ENCODE peak calls at places on chromosomes 2 and 18, in seven cellular contexts. I is right atrium auricular region, X is heart right ventricle, K is endothelial cell of umbilical vein, R is fibroblast of mammary gland, E is left ventricle myocardium inferior, T is left lung. V is an unnamed sample.
A peak's percentile ranks its signal among the peaks of the same experiment; 100 is the strongest.

GRCh38 chr2:110793034-110793433 is 60.7 kb downstream of the ACOXL start:
- DNase-seq in I (no peak), X (no peak), K (no peak), R (no peak), E (no peak), T (no peak), V (no peak)

GRCh38 chr2:127176371-127177311 is 43.5 kb downstream of the CYP27C1 start:
- DNase-seq in I (peak; percentile 80), X (peak; percentile 36), K (no peak), R (peak; percentile 25), E (no peak), T (no peak), V (peak; percentile 19)

GRCh38 chr2:216188956-216189355 is 79.8 kb downstream of the XRCC5 start:
- DNase-seq in I (no peak), X (no peak), K (peak; percentile 10), R (peak; percentile 73), E (no peak), T (no peak), V (peak; percentile 47)

GRCh38 chr18:78830161-78830560 is 149.5 kb upstream of the SALL3 start:
- DNase-seq in I (no peak), X (no peak), K (no peak), R (no peak), E (no peak), T (no peak), V (no peak)

GRCh38 chr18:24935008-24935407 is 417.0 kb downstream of the ZNF521 start:
- DNase-seq in I (no peak), X (no peak), K (no peak), R (no peak), E (no peak), T (no peak), V (no peak)

GRCh38 chr2:158394453-158394852 is 62.1 kb downstream of the CCDC148 start:
- DNase-seq in I (no peak), X (no peak), K (no peak), R (no peak), E (no peak), T (no peak), V (no peak)

GRCh38 chr2:72895154-72895553 is 7.9 kb downstream of the SPR start:
- DNase-seq in I (no peak), X (no peak), K (no peak), R (no peak), E (no peak), T (no peak), V (no peak)

GRCh38 chr2:182361477-182361876 is 65.4 kb downstream of the PDE1A start:
- DNase-seq in I (no peak), X (no peak), K (no peak), R (no peak), E (no peak), T (no peak), V (no peak)

GRCh38 chr2:234770081-234770506 is 181.7 kb upstream of the SH3BP4 start:
- DNase-seq in I (no peak), X (no peak), K (no peak), R (no peak), E (peak; percentile 33), T (no peak), V (peak; percentile 21)

GRCh38 chr18:22024924-22025323 is 144.5 kb upstream of the GATA6 start:
- DNase-seq in I (no peak), X (no peak), K (no peak), R (no peak), E (no peak), T (no peak), V (no peak)

GRCh38 chr2:152618188-152618564 is 99.1 kb downstream of the PRPF40A start:
- DNase-seq in I (no peak), X (no peak), K (no peak), R (peak; percentile 39), E (no peak), T (no peak), V (no peak)

GRCh38 chr2:199471443-199472057 is 13.8 kb upstream of the SATB2 start:
- DNase-seq in I (no peak), X (peak; percentile 64), K (peak; percentile 36), R (peak; percentile 49), E (peak; percentile 39), T (peak; percentile 91), V (peak; percentile 55)

GRCh38 chr2:211688196-211688595 is 850.4 kb downstream of the ERBB4 start:
- DNase-seq in I (no peak), X (no peak), K (no peak), R (no peak), E (no peak), T (no peak), V (no peak)

GRCh38 chr2:44005831-44006230 is 10.0 kb upstream of the LRPPRC start:
- DNase-seq in I (no peak), X (no peak), K (no peak), R (peak; percentile 20), E (no peak), T (no peak), V (no peak)

GRCh38 chr2:206968139-206969086 is 29.1 kb downstream of the CPO start:
- DNase-seq in I (no peak), X (no peak), K (no peak), R (peak; percentile 70), E (no peak), T (no peak), V (peak; percentile 78)

GRCh38 chr2:96164459-96165184 is 19.4 kb upstream of the DUSP2 start:
- DNase-seq in I (no peak), X (no peak), K (no peak), R (no peak), E (no peak), T (no peak), V (no peak)

DNA sequence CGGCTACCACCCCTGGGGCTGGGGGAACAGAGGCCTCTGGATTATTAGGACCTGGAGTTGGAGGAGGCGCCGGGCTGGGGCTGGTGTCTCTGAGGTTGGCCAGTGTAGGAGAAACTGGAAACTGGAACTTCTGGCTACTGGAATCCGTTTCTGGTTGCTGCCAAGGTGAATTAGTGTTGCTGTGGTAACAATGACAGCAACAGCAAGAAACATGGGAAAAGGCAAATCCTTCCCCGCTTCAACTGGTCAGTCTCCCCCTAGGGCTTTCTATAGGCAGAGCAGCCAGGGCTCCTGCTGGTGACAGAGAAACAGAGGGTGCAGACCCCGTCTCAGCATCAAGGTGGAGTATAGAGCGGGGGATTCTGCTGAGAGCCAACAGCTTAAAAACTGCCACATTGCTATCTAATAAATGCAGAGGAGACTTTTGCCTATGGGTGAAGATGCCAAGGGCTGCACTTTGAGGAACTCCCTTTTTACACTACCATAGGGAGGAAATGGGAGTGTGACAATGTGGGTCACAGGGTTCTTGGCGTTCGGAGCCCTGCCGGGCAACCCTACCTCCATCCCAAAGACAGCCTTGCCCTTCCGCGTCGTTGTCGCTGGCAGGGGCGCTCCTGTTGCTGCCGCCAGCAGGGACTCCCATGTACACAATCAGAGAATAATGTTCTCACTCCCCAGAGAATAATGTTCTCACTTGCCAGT is 81.4 kb upstream of the CABLES1 start:
- DNase-seq in I (no peak), X (no peak), K (peak; percentile 43), R (peak; percentile 62), E (no peak), T (no peak), V (peak; percentile 66)
- TF ChIP-seq CTCF in I (no peak), X (peak; percentile 18), K (no peak), R (peak; percentile 35), E (no peak), T (no peak), V (peak; percentile 57)

DNA sequence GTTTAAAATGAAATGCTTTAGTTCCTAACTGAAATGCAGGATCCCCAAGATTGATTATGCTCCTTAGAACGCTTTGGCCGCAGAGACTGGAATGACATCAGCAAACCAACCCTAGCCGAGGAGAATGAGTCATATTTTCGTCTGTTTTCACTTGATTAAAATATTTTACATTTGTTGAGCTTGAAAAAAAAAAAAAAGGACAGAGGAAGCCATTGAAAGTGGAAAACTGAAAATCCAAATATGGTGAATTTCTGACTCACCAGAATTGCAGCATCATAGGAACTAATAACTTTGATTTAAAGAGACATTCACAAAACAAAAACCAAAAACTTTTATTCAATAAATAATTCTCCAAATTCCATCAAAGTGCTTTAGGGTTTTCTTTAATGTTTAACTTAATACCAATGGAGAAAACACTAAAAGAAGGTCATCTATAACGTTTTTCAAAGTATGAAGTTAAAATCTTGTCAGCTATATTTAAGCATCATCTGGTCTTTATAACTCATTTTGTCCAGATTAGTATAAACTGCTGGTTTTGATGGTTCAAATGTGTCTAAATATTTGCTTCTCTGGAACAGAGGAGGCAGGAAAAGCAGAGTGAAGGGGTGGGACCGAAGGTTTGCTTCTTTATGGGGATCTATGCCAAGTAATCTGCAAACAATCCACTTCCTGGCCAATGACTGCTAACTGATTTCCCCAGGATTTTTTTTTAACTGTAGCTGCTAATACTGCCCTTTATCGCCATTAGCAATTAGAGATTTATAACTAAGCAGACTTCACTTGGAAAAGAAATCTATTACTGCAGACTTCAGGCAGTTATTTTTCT is 30.9 kb upstream of the COL5A2 start:
- DNase-seq in I (no peak), X (no peak), K (peak; percentile 94), R (peak; percentile 98), E (peak; percentile 22), T (no peak), V (peak; percentile 98)
- H3K4me3 ChIP-seq in I (no peak overlapping the region), X (peak overlapping the region; percentile 16), K (peak overlapping the region; percentile 68), R (peak overlapping the region; percentile 28), E (peak overlapping the region; percentile 31), T (no peak overlapping the region), V (peak overlapping the region; percentile 47)

DNA sequence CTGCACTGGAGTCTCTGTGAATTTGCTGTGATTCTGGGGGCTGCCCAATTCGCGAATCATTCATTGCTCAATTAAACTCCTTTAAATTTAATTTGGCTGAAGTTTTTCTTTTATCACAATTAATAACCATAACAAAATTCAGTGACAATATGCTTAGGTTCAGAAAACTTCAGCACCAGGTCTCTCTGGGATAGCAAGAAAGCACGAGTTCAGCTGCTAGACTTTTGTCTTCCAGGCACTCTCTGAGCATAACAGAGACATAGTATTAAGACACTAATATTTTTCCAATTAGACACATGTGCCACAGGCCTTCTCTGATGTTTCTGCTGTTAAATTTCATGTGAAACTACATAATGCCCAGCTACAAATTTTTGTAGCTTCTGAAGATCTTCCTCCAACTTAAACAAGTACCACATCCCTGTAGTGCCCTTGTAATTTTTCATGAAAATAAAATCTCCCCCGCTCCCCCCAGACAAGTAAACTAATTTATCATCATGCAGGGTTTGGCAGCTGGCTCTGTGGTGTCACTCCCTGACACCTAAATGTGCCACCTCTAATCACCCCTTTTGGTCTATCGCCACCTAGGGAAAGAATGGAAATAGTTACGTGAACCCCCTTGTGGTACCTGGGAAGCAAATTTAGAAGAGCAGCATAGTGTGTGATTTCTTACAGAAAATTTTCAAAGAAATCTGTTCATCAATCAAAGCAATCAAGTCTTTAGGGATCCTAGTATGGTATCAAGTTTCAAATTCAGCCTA is 94.1 kb downstream of the CSRNP3 start:
- DNase-seq in I (no peak), X (no peak), K (no peak), R (no peak), E (no peak), T (no peak), V (no peak)
- TF ChIP-seq CTCF in I (no peak), X (no peak), K (no peak), R (peak; percentile 3), E (no peak), T (no peak), V (no peak)

DNA sequence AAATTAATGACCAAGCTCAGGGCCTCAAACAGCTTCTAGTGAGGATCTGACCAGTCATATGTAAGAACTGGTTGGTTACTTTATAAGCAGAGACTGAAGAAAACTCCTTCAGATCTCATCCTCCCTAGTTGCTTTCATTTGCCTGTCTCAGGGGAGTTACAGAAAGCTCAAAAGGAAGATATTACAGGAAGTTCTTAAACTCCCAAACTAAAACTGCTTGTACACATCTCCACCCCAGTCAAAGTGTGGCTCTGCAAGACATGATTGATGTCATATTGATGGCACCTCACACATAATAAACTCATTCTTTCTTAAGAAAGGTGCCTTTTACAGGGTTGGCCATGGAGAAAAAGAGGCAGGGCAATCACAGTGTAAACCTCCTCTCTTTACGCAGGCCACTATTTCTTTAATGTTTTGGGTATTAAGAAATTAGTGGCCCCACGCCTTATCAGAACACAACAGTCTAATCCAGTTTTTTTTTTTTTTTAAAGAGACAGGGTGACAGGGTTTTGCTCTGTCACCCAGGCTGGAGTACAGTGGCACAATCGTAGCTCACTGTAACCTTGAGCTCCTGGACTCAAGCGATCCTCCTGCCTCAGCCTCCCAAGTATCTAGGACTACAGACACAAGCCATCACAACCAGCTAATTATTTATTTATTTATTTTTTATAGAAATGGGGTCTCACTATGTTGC is 62.6 kb upstream of the STK17B start:
- DNase-seq in I (no peak), X (no peak), K (peak; percentile 28), R (peak; percentile 36), E (no peak), T (no peak), V (peak; percentile 45)
- H3K4me3 ChIP-seq in I (no peak overlapping the region), X (no peak overlapping the region), K (no peak overlapping the region), R (no peak overlapping the region), E (no peak overlapping the region), T (no peak overlapping the region), V (no peak overlapping the region)

V was measured in fibroblast of the aortic adventitia.